ENCODE peak calls at places on chromosome 19, in four cellular contexts. One of them, this sample, is unnamed.

GRCh38 chr19:43806848-43807247 is 4.6 kb upstream of the LYPD5 start:
- DNase-seq in upper lobe of left lung: no peak
- DNase-seq in astrocyte of the spinal cord: no peak
- DNase-seq in iPS DF 6.9: no peak
- DNase-seq in this sample: no peak

GRCh38 chr19:38564981-38565685 is 52.6 kb downstream of the MAP4K1 start:
- DNase-seq in iPS DF 6.9: no peak
- DNase-seq in astrocyte of the spinal cord: no peak
- DNase-seq in upper lobe of left lung: no peak
- DNase-seq in this sample: no peak

GRCh38 chr19:55647732-55648656 is at the start of gene CCDC106:
- DNase-seq in iPS DF 6.9: no peak
- DNase-seq in astrocyte of the spinal cord: peak
- DNase-seq in upper lobe of left lung: peak
- DNase-seq in this sample: no peak

GRCh38 chr19:5292453-5292842 is 48.2 kb downstream of the PTPRS start:
- DNase-seq in upper lobe of left lung: no peak
- DNase-seq in iPS DF 6.9: no peak
- DNase-seq in astrocyte of the spinal cord: no peak
- DNase-seq in this sample: no peak

GRCh38 chr19:51742736-51743288 is 8.9 kb downstream of the FPR1 start:
- DNase-seq in astrocyte of the spinal cord: peak
- DNase-seq in iPS DF 6.9: no peak
- DNase-seq in upper lobe of left lung: no peak
- DNase-seq in this sample: peak

GRCh38 chr19:14507704-14508246 is 10.4 kb downstream of the DNAJB1 start:
- DNase-seq in astrocyte of the spinal cord: no peak
- DNase-seq in upper lobe of left lung: peak
- DNase-seq in iPS DF 6.9: no peak
- DNase-seq in this sample: no peak

GRCh38 chr19:55529636-55530230 is 7.2 kb downstream of the SBK2 start:
- DNase-seq in iPS DF 6.9: no peak
- DNase-seq in upper lobe of left lung: no peak
- DNase-seq in astrocyte of the spinal cord: no peak
- DNase-seq in this sample: no peak

GRCh38 chr19:34481861-34482379 is 362 bp downstream of the WTIP start:
- DNase-seq in iPS DF 6.9: no peak
- DNase-seq in upper lobe of left lung: no peak
- DNase-seq in astrocyte of the spinal cord: no peak
- DNase-seq in this sample: no peak

GRCh38 chr19:33063356-33064116 is 1.2 kb downstream of the RHPN2 start:
- DNase-seq in upper lobe of left lung: no peak
- DNase-seq in astrocyte of the spinal cord: peak
- DNase-seq in iPS DF 6.9: no peak
- DNase-seq in this sample: no peak

GRCh38 chr19:9498183-9498902 is at the start of gene ZNF560:
- DNase-seq in upper lobe of left lung: no peak
- DNase-seq in astrocyte of the spinal cord: peak
- DNase-seq in iPS DF 6.9: peak
- DNase-seq in this sample: no peak

GRCh38 chr19:11626252-11626651 is 29.0 kb downstream of the ZNF627 start:
- DNase-seq in upper lobe of left lung: peak
- DNase-seq in astrocyte of the spinal cord: no peak
- DNase-seq in iPS DF 6.9: no peak
- DNase-seq in this sample: no peak

DNA sequence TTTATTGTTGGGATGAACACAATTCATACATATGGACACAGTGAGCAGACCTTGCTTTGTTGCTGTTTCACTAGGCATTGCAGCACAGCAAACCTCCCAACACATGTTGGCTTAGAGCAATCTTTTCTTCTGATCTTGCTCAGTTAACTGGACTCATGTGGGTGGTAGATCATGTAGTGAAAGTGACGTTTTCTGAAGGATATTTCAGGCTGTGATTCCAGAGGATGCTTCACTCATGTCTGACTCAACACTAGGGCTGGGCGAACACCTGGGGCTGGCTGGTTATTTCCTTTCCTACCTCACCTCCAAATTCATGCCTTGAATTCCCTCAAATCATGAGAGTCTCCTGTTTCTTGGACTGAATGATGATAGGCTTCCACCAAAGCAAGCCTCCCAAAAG is 14.3 kb upstream of the LGALS13 start:
- DNase-seq in iPS DF 6.9: no peak
- DNase-seq in upper lobe of left lung: no peak
- DNase-seq in astrocyte of the spinal cord: no peak
- DNase-seq in this sample: no peak
- H3K4me3 ChIP-seq in iPS DF 6.9: no peak
- H3K4me3 ChIP-seq in upper lobe of left lung: no peak
- H3K4me3 ChIP-seq in astrocyte of the spinal cord: no peak
- H3K4me3 ChIP-seq in this sample: no peak

DNA sequence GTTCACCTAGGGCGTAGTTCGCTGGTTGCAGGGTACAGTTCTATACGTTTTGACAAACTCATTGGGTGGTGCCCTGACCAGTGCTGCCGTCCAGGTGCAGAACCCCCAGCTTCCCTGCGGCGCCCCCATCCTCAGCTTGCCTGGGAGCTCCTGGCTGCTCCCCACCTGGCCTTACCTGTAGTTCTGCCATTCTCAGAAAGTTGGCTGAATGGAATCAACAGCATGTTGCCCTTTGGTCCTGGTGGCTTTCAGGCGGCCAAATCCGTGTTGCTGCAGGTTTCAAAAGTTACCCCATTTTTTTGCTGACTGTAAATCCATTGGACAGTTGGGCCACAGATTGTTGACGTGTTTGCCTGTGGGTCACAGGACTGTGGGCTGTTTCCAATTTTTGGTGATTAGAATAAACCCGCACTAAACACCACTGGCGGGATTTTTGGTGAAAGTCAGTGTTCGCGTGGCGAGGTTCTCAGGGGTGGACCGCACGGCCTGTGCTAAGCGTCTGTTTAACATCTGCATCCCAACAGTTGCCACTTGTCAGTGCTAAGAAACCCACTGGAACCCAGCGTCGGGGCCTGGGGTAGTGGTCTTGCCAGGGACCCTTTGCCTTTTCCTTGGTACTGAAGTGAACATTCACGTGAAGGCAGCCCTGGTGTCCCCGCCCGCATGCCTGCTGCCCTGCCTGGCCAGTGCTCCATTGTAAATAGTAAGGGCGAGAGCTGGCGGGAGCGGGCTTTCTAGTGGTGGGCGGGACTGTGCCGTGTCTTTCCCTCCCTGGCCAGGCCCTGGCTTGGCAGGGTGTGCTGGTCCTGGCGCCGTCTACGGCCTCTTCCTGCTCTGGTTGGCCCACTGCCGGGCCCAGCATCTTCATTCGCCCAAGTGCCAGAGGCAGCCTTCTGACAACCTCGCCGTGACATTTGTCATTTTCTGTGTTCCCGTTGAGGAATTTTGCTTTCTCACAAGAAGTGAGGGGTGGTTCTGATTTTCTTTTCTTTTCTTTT is 3.3 kb downstream of the DOT1L start:
- DNase-seq in upper lobe of left lung: peak
- DNase-seq in astrocyte of the spinal cord: peak
- DNase-seq in iPS DF 6.9: no peak
- DNase-seq in this sample: peak
- H3K4me3 ChIP-seq in upper lobe of left lung: no peak
- H3K4me3 ChIP-seq in astrocyte of the spinal cord: no peak
- H3K4me3 ChIP-seq in iPS DF 6.9: no peak
- H3K4me3 ChIP-seq in this sample: no peak

GRCh38 chr19:6556480-6556879 is 25.7 kb downstream of the TNFSF9 start:
- DNase-seq in astrocyte of the spinal cord: no peak
- DNase-seq in iPS DF 6.9: no peak
- DNase-seq in upper lobe of left lung: no peak
- DNase-seq in this sample: peak

GRCh38 chr19:6551607-6552450 is 21.0 kb downstream of the TNFSF9 start:
- DNase-seq in astrocyte of the spinal cord: no peak
- DNase-seq in iPS DF 6.9: no peak
- DNase-seq in upper lobe of left lung: no peak
- DNase-seq in this sample: no peak

GRCh38 chr19:6551091-6551490 is 20.3 kb downstream of the TNFSF9 start:
- DNase-seq in iPS DF 6.9: no peak
- DNase-seq in upper lobe of left lung: no peak
- DNase-seq in astrocyte of the spinal cord: no peak
- DNase-seq in this sample: no peak

DNA sequence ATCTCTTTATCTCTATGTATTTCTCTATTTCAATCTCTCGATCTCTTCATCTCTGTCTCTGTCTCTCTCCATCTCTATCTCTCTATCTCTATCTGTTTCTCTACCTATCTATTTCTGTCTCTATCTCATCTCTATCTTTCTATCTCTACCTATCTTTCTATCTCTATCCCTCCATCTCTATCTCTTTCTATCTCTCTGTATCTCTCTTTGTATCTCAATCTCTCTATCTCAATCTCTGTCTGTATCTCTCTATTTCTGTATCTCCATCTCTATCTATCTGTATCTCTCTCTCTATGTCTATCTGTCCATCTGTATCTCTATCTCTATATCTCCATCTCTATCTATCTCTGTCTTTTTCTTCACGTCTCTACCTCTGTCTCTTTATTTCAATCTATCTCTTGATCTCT is 25.2 kb downstream of the TNFSF9 start:
- DNase-seq in upper lobe of left lung: no peak
- DNase-seq in astrocyte of the spinal cord: no peak
- DNase-seq in iPS DF 6.9: no peak
- DNase-seq in this sample: no peak
- H3K4me3 ChIP-seq in upper lobe of left lung: no peak
- H3K4me3 ChIP-seq in astrocyte of the spinal cord: no peak
- H3K4me3 ChIP-seq in iPS DF 6.9: no peak
- H3K4me3 ChIP-seq in this sample: no peak

DNA sequence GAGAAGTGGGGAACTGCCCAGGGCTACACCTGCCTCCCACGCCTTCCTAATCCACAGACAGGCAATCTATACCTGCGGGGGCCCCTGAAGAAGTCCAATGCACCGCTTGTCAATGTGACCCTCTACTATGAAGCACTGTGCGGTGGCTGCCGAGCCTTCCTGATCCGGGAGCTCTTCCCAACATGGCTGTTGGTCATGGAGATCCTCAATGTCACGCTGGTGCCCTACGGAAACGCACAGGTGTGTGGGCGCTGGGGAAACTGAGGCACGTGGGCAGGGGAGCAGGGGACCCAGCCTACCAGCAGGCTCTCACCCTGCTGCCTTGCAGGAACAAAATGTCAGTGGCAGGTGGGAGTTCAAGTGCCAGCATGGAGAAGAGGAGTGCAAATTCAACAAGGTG is 1.4 kb downstream of the IFI30 start:
- DNase-seq in iPS DF 6.9: no peak
- DNase-seq in upper lobe of left lung: no peak
- DNase-seq in astrocyte of the spinal cord: no peak
- DNase-seq in this sample: no peak
- H3K4me3 ChIP-seq in iPS DF 6.9: no peak
- H3K4me3 ChIP-seq in upper lobe of left lung: peak
- H3K4me3 ChIP-seq in astrocyte of the spinal cord: no peak
- H3K4me3 ChIP-seq in this sample: no peak

GRCh38 chr19:6425732-6426686 is 1.4 kb upstream of the KHSRP start:
- DNase-seq in iPS DF 6.9: no peak
- DNase-seq in upper lobe of left lung: no peak
- DNase-seq in astrocyte of the spinal cord: no peak
- DNase-seq in this sample: no peak
- H3K4me3 ChIP-seq in iPS DF 6.9: no peak
- H3K4me3 ChIP-seq in upper lobe of left lung: peak
- H3K4me3 ChIP-seq in astrocyte of the spinal cord: peak
- H3K4me3 ChIP-seq in this sample: no peak

GRCh38 chr19:18450021-18450933 is 12.3 kb upstream of the ISYNA1 start:
- DNase-seq in iPS DF 6.9: no peak
- DNase-seq in astrocyte of the spinal cord: no peak
- DNase-seq in upper lobe of left lung: no peak
- DNase-seq in this sample: no peak
- H3K4me3 ChIP-seq in iPS DF 6.9: no peak
- H3K4me3 ChIP-seq in astrocyte of the spinal cord: no peak
- H3K4me3 ChIP-seq in upper lobe of left lung: no peak
- H3K4me3 ChIP-seq in this sample: no peak

GRCh38 chr19:16198363-16198636 is 589 bp downstream of the AP1M1 start:
- DNase-seq in iPS DF 6.9: no peak
- DNase-seq in astrocyte of the spinal cord: no peak
- DNase-seq in upper lobe of left lung: peak
- DNase-seq in this sample: no peak
- H3K4me3 ChIP-seq in iPS DF 6.9: peak
- H3K4me3 ChIP-seq in astrocyte of the spinal cord: peak
- H3K4me3 ChIP-seq in upper lobe of left lung: peak
- H3K4me3 ChIP-seq in this sample: peak

DNA sequence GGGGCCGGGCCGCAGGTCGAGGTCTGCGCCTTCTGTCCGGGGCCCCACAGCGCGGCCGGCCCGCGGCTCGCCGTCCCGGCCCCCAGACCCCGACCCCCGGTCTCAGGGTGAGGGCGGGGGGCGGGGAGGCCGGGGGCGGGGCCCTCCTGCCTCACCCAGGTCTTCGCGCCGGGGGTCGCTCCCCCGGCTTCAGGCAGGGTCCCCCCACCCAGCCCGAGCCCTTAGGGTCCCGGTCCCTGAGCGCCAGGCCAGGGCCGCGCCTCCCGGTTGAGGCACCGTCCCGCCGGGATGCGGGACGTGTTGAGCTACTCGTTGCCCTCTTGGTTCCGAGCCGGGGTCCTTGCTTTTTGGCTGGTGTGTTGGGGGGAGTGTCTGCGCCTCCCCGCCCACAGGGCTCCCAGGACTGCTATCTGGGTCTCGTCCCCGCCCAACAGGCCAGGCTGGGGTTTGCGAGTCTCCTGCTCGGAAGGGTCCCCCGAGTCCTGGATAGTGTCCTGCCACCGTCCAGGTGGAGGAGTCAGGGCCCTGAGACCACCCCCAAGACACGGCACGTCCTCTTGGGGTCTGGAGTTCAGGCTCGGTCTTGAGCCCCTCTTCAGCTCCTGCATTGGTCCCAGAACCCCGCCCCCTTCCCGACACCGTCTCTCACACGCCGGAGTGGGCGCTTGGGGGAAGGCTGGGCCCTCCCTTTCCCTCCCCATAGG is 452 bp downstream of the PIAS4 start:
- DNase-seq in upper lobe of left lung: peak
- DNase-seq in iPS DF 6.9: no peak
- DNase-seq in astrocyte of the spinal cord: no peak
- DNase-seq in this sample: no peak
- H3K4me3 ChIP-seq in upper lobe of left lung: peak
- H3K4me3 ChIP-seq in iPS DF 6.9: peak
- H3K4me3 ChIP-seq in astrocyte of the spinal cord: peak
- H3K4me3 ChIP-seq in this sample: peak

This sample was measured in astrocyte of the cerebellum.